ENCODE peak calls at places on chromosomes 13 and 19, in four cellular contexts. H is ovary, V is Caco-2, O is sigmoid colon. K is an unnamed sample. For H3K4me1, the result is how much of the 10 kb centered on the place peaks cover.

GRCh38 chr13:78309497-78310180 is 293.7 kb downstream of the POU4F1 start:
- DNase-seq in H (no peak), O (no peak), V (no peak), K (no peak)

GRCh38 chr19:16066611-16067104 is 9.6 kb upstream of the TPM4 start:
- DNase-seq in H (no peak), O (no peak), V (peak), K (peak)

GRCh38 chr19:33469171-33470039 is 52.2 kb downstream of the PEPD start:
- DNase-seq in O (no peak), H (peak), V (no peak), K (no peak)

GRCh38 chr13:52738719-52739467 is 727 bp downstream of the CNMD start:
- DNase-seq in O (no peak), H (no peak), V (no peak), K (no peak)

GRCh38 chr19:45098521-45099464 is 5.8 kb downstream of the PPP1R37 start:
- DNase-seq in V (no peak), H (peak), O (no peak), K (no peak)

GRCh38 chr19:45244133-45244532 is 1.1 kb downstream of the EXOC3L2 start:
- DNase-seq in H (no peak), V (no peak), O (no peak), K (no peak)

GRCh38 chr19:38433268-38433733 is at the start of gene RYR1:
- DNase-seq in H (no peak), V (peak), O (no peak), K (peak)

GRCh38 chr13:21231426-21231945 is 55.0 kb downstream of the MRPL57 start:
- DNase-seq in V (no peak), O (no peak), H (no peak), K (no peak)

GRCh38 chr13:33345842-33346241 is 60.3 kb upstream of the STARD13 start:
- DNase-seq in H (no peak), V (no peak), O (no peak), K (no peak)

GRCh38 chr13:73341748-73342147 is 282.9 kb downstream of the KLF5 start:
- DNase-seq in O (no peak), V (no peak), H (no peak), K (no peak)

GRCh38 chr19:15820646-15821045 is 5.2 kb upstream of the OR10H1 start:
- DNase-seq in V (no peak), O (no peak), H (no peak), K (no peak)

GRCh38 chr13:31797154-31797775 is 57.9 kb downstream of the RXFP2 start:
- DNase-seq in O (no peak), V (peak), H (no peak), K (no peak)

GRCh38 chr19:52735734-52736133 is 890 bp upstream of the ZNF611 start:
- DNase-seq in V (peak), H (peak), O (peak), K (peak)

GRCh38 chr13:72218966-72219365 is 352.0 kb upstream of the DACH1 start:
- DNase-seq in V (no peak), O (no peak), H (no peak), K (no peak)

GRCh38 chr13:72217142-72217541 is 350.1 kb upstream of the DACH1 start:
- DNase-seq in O (no peak), V (no peak), H (no peak), K (no peak)

GRCh38 chr13:72221276-72221962 is 354.4 kb upstream of the DACH1 start:
- DNase-seq in H (peak), V (peak), O (no peak), K (no peak)
- TF ChIP-seq CTCF in H (no peak), V (peak), O (no peak), K (peak)

GRCh38 chr19:1856698-1857603 is 6.4 kb downstream of the KLF16 start:
- DNase-seq in H (peak), V (no peak), O (peak), K (peak)

GRCh38 chr19:1858412-1859081 is 4.8 kb downstream of the KLF16 start:
- DNase-seq in V (no peak), O (no peak), H (no peak), K (peak)

GRCh38 chr19:1856345-1856697 is 7.1 kb downstream of the KLF16 start:
- DNase-seq in V (no peak), O (no peak), H (no peak), K (no peak)

GRCh38 chr19:1859319-1859718 is 4.1 kb downstream of the KLF16 start:
- DNase-seq in V (no peak), H (no peak), O (no peak), K (no peak)

GRCh38 chr19:1857648-1858326 is 5.6 kb downstream of the KLF16 start:
- DNase-seq in O (no peak), V (no peak), H (no peak), K (no peak)
- H3K4me1 ChIP-seq in O (half or more), V (under half), H (under half), K (half or more)

DNA sequence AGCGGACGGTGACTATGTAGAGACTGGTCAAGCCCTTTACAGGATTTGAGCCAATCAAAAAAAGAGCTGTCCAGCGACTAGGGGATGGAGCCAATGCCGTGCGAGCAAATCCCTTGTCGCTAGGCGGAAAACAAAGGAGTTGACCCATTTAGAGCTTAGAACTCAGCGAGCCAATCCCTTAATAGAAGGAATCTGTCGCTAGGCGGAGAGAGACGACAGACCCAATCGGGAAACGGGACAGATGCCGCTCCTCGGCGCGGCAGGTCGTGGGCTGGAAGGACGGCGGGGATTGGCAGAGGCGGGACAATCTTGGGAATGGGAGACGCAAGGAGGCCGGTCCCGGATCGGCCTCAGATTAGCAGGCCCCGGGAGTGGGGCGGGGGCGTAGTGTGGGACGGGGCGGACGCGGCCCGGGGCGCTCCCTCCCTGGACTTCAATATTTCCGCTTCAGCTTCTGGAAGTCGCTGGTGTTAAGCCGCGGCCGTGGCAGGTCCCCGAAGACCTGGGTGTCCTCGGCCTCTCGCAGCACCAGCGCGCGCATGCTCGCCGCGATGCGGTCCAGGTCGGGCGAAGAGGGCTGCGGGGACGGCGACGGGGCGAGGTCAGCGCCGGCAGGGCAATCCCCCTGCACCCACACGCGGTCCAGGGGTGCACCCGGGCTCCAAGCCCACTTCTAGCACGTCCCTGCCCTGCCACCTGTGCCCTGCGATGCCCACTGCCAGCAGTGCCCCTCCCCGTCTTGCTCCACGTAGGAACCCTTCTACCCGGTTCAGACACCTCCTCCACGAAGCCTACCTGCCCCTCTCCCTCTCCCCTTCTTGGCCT is 2.3 kb upstream of the PNKP start:
- DNase-seq in H (peak), O (peak), V (peak), K (peak)
- TF ChIP-seq CTCF in H (peak), O (no peak), V (peak), K (no peak)

DNA sequence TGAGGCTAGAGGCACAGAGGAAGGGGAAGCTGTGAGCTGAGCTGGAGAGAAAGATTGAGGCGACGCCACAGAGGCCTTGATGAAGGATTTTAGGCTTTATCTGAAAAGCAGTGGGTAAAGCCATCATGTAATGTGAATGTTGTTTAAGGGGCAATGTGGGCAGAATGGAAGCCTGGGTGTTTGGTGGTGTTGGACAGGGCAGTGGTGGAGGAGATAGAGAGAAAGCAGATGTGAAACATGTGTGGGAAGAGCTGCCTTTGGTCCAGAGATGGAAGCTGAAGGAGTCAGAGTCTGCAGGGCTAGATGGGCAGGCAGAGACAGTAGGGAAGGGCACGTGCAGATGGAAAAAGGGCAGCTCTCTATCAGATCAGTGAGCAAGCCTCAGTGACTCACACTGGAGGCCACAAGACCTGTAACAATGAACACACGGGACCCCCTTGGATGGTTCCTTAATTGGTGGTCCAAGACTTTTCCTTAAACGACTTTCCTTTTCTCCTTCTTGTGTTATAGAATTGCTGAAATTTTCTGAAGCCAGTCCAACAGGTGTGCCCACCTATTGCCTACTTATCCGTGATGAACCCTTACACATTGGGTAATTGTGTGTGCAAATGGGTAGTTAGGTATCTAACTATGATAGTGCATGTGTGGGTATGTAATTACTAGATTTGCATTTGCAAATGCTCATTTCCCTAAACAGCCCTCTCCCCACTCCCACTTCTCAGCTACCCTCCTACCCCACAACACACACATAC is 21.7 kb downstream of the ZNF536 start:
- DNase-seq in O (no peak), V (no peak), H (no peak), K (no peak)
- H3K4me1 ChIP-seq in O (under half), V (under half), H (under half), K (under half)

GRCh38 chr13:50990540-50991506 is 81.2 kb downstream of the RNASEH2B start:
- DNase-seq in H (peak), V (no peak), O (peak), K (no peak)

GRCh38 chr13:50993371-50993770 is 83.8 kb downstream of the RNASEH2B start:
- DNase-seq in V (peak), H (no peak), O (no peak), K (no peak)

GRCh38 chr13:50991624-50992610 is 82.3 kb downstream of the RNASEH2B start:
- DNase-seq in V (no peak), H (no peak), O (no peak), K (no peak)

GRCh38 chr13:50990050-50990449 is 80.5 kb downstream of the RNASEH2B start:
- DNase-seq in H (no peak), O (no peak), V (no peak), K (no peak)

GRCh38 chr13:50989476-50989875 is 79.9 kb downstream of the RNASEH2B start:
- DNase-seq in H (peak), O (no peak), V (peak), K (peak)
- TF ChIP-seq CTCF in H (no peak), O (no peak), V (peak), K (peak)

DNA sequence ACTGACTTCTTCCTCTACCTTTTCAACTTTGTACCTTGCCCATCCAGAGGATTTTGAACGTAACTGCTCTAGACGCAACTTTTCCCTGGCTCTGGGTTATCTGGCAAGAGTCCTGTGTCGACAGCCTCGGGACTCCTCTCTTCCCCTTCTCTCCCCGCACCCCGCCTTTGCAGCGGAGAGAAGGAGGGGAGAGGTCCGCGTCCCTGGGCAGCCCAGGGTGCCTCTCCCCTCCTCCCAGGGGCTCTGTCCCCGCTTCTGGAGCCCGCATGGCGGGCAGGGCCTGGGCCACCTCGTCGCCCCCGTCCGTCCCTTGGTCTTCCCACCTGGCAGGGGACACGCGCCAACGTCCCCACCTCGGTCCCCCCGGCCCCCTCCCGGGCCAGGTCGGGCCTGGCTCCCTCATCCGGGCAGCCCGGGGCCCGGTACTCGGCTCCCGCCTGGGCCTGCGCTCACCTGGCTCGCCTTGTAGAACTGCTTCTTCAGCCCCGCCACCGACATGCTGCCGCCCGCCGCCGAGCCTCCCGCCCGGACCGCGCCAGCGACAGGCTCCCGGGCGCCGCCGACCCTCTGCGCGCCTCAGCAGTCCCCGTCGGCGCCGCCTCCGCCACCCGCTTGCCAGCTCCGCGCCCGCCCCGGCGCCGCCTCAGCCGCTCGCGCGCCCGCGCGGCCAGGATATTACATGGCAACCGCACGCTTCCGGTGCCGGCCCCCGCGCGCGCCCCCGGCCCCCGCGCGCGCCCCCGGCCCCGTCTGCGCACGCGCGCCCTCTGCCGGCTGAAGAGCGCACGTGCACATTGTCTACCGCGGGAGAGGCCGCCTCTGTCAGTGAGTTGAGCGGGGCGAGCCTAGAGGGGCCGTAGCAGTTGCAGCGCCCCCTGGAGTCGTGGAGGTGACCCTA is at the start of gene SH3GL1:
- DNase-seq in H (peak), O (peak), V (peak), K (peak)
- H3K4me1 ChIP-seq in H (under half), O (half or more), V (under half), K (under half)

GRCh38 chr19:12681074-12681987 is at the start of gene DHPS:
- DNase-seq in H (peak), O (peak), V (peak), K (peak)
- TF ChIP-seq CTCF in H (no peak), O (no peak), V (no peak), K (no peak)

GRCh38 chr19:13038306-13039210 is 43.3 kb downstream of the NFIX start:
- DNase-seq in V (no peak), H (no peak), O (no peak), K (no peak)
- H3K4me1 ChIP-seq in V (under half), H (under half), O (half or more), K (half or more)

GRCh38 chr13:112063309-112063626 is 3.7 kb upstream of the SOX1 start:
- DNase-seq in V (no peak), O (no peak), H (no peak), K (no peak)

GRCh38 chr13:112063807-112064206 is 3.1 kb upstream of the SOX1 start:
- DNase-seq in H (no peak), V (no peak), O (no peak), K (no peak)

GRCh38 chr13:112061367-112062046 is 5.4 kb upstream of the SOX1 start:
- DNase-seq in V (no peak), H (no peak), O (no peak), K (no peak)

GRCh38 chr13:112062047-112062618 is 4.8 kb upstream of the SOX1 start:
- DNase-seq in O (no peak), V (no peak), H (no peak), K (no peak)

GRCh38 chr13:112062619-112063308 is 4.2 kb upstream of the SOX1 start:
- DNase-seq in O (no peak), V (no peak), H (no peak), K (no peak)
- TF ChIP-seq CTCF in O (no peak), V (no peak), H (no peak), K (peak)

GRCh38 chr19:40418040-40418439 is 4.9 kb upstream of the PRX start:
- DNase-seq in O (no peak), V (no peak), H (no peak), K (no peak)
- H3K4me1 ChIP-seq in O (under half), V (under half), H (under half), K (under half)

K was measured in heart left ventricle.